ENCODE peak calls at places on chromosome 4, in ten cellular contexts. One of them, this sample, is unnamed.
A peak's percentile ranks its signal among the peaks of the same experiment; 100 is the strongest.

GRCh38 chr4:139593091-139593564 is 37.1 kb upstream of the SETD7 start:
- DNase-seq in gastrocnemius medialis: no peak
- DNase-seq in PC-3: no peak
- DNase-seq in AG10803: peak; percentile 75
- DNase-seq in left ventricle myocardium inferior: no peak
- DNase-seq in AG09309: no peak
- DNase-seq in stimulated activated CD8-positive, alpha-beta memory T cell treated with anti-CD3 and anti-CD28 coated beads, Interleukin-7, amount 100 ng/mL, for 48 hours: no peak
- DNase-seq in AG20443: peak; percentile 82
- DNase-seq in OCI-M1: peak; percentile 33
- DNase-seq in stimulated activated CD4-positive, alpha-beta T cell treated with anti-CD3 and anti-CD28 coated beads, Interleukin-2, amount 100 ng/mL, for 48 hours: no peak
- DNase-seq in this sample: peak; percentile 60

GRCh38 chr4:16931336-16931735 is 32.9 kb upstream of the LDB2 start:
- DNase-seq in stimulated activated CD8-positive, alpha-beta memory T cell treated with anti-CD3 and anti-CD28 coated beads, Interleukin-7, amount 100 ng/mL, for 48 hours: no peak
- DNase-seq in AG10803: no peak
- DNase-seq in OCI-M1: no peak
- DNase-seq in PC-3: no peak
- DNase-seq in AG09309: no peak
- DNase-seq in left ventricle myocardium inferior: no peak
- DNase-seq in AG20443: no peak
- DNase-seq in gastrocnemius medialis: no peak
- DNase-seq in stimulated activated CD4-positive, alpha-beta T cell treated with anti-CD3 and anti-CD28 coated beads, Interleukin-2, amount 100 ng/mL, for 48 hours: no peak
- DNase-seq in this sample: no peak

GRCh38 chr4:24840826-24841587 is 45.6 kb downstream of the SOD3 start:
- DNase-seq in AG20443: no peak
- DNase-seq in AG10803: no peak
- DNase-seq in left ventricle myocardium inferior: no peak
- DNase-seq in stimulated activated CD8-positive, alpha-beta memory T cell treated with anti-CD3 and anti-CD28 coated beads, Interleukin-7, amount 100 ng/mL, for 48 hours: no peak
- DNase-seq in OCI-M1: no peak
- DNase-seq in stimulated activated CD4-positive, alpha-beta T cell treated with anti-CD3 and anti-CD28 coated beads, Interleukin-2, amount 100 ng/mL, for 48 hours: no peak
- DNase-seq in AG09309: no peak
- DNase-seq in PC-3: peak; percentile 83
- DNase-seq in gastrocnemius medialis: no peak
- DNase-seq in this sample: no peak

GRCh38 chr4:73308286-73308685 is 49.7 kb upstream of the ANKRD17 start:
- DNase-seq in PC-3: peak; percentile 53
- DNase-seq in AG20443: peak; percentile 14
- DNase-seq in left ventricle myocardium inferior: no peak
- DNase-seq in OCI-M1: peak; percentile 85
- DNase-seq in AG10803: peak; percentile 25
- DNase-seq in AG09309: no peak
- DNase-seq in gastrocnemius medialis: no peak
- DNase-seq in stimulated activated CD4-positive, alpha-beta T cell treated with anti-CD3 and anti-CD28 coated beads, Interleukin-2, amount 100 ng/mL, for 48 hours: no peak
- DNase-seq in stimulated activated CD8-positive, alpha-beta memory T cell treated with anti-CD3 and anti-CD28 coated beads, Interleukin-7, amount 100 ng/mL, for 48 hours: no peak
- DNase-seq in this sample: no peak

GRCh38 chr4:54897590-54897989 is 227.8 kb downstream of the KDR start:
- DNase-seq in PC-3: peak; percentile 28
- DNase-seq in AG10803: peak; percentile 69
- DNase-seq in AG09309: no peak
- DNase-seq in gastrocnemius medialis: no peak
- DNase-seq in AG20443: no peak
- DNase-seq in stimulated activated CD4-positive, alpha-beta T cell treated with anti-CD3 and anti-CD28 coated beads, Interleukin-2, amount 100 ng/mL, for 48 hours: no peak
- DNase-seq in OCI-M1: no peak
- DNase-seq in left ventricle myocardium inferior: no peak
- DNase-seq in stimulated activated CD8-positive, alpha-beta memory T cell treated with anti-CD3 and anti-CD28 coated beads, Interleukin-7, amount 100 ng/mL, for 48 hours: no peak
- DNase-seq in this sample: peak; percentile 60

GRCh38 chr4:24547979-24548378 is 36.4 kb downstream of the DHX15 start:
- DNase-seq in gastrocnemius medialis: no peak
- DNase-seq in AG20443: no peak
- DNase-seq in stimulated activated CD4-positive, alpha-beta T cell treated with anti-CD3 and anti-CD28 coated beads, Interleukin-2, amount 100 ng/mL, for 48 hours: no peak
- DNase-seq in PC-3: no peak
- DNase-seq in left ventricle myocardium inferior: no peak
- DNase-seq in OCI-M1: no peak
- DNase-seq in AG10803: no peak
- DNase-seq in AG09309: no peak
- DNase-seq in stimulated activated CD8-positive, alpha-beta memory T cell treated with anti-CD3 and anti-CD28 coated beads, Interleukin-7, amount 100 ng/mL, for 48 hours: no peak
- DNase-seq in this sample: no peak

GRCh38 chr4:19739101-19739651 is 512.5 kb upstream of the SLIT2 start:
- DNase-seq in left ventricle myocardium inferior: no peak
- DNase-seq in stimulated activated CD4-positive, alpha-beta T cell treated with anti-CD3 and anti-CD28 coated beads, Interleukin-2, amount 100 ng/mL, for 48 hours: no peak
- DNase-seq in PC-3: peak; percentile 84
- DNase-seq in gastrocnemius medialis: no peak
- DNase-seq in OCI-M1: peak; percentile 5
- DNase-seq in AG10803: peak; percentile 78
- DNase-seq in stimulated activated CD8-positive, alpha-beta memory T cell treated with anti-CD3 and anti-CD28 coated beads, Interleukin-7, amount 100 ng/mL, for 48 hours: no peak
- DNase-seq in AG20443: peak; percentile 53
- DNase-seq in AG09309: peak; percentile 47
- DNase-seq in this sample: peak; percentile 64

GRCh38 chr4:133938061-133938460 is 263.5 kb downstream of the PABPC4L start:
- DNase-seq in OCI-M1: no peak
- DNase-seq in left ventricle myocardium inferior: no peak
- DNase-seq in AG10803: no peak
- DNase-seq in stimulated activated CD8-positive, alpha-beta memory T cell treated with anti-CD3 and anti-CD28 coated beads, Interleukin-7, amount 100 ng/mL, for 48 hours: no peak
- DNase-seq in gastrocnemius medialis: no peak
- DNase-seq in AG20443: no peak
- DNase-seq in AG09309: no peak
- DNase-seq in PC-3: no peak
- DNase-seq in stimulated activated CD4-positive, alpha-beta T cell treated with anti-CD3 and anti-CD28 coated beads, Interleukin-2, amount 100 ng/mL, for 48 hours: no peak
- DNase-seq in this sample: no peak

GRCh38 chr4:47824844-47825243 is 13.0 kb downstream of the CORIN start:
- DNase-seq in OCI-M1: no peak
- DNase-seq in AG09309: no peak
- DNase-seq in stimulated activated CD8-positive, alpha-beta memory T cell treated with anti-CD3 and anti-CD28 coated beads, Interleukin-7, amount 100 ng/mL, for 48 hours: no peak
- DNase-seq in gastrocnemius medialis: no peak
- DNase-seq in AG10803: no peak
- DNase-seq in PC-3: no peak
- DNase-seq in left ventricle myocardium inferior: peak; percentile 57
- DNase-seq in stimulated activated CD4-positive, alpha-beta T cell treated with anti-CD3 and anti-CD28 coated beads, Interleukin-2, amount 100 ng/mL, for 48 hours: no peak
- DNase-seq in AG20443: no peak
- DNase-seq in this sample: no peak

GRCh38 chr4:13968723-13969122 is 341.2 kb upstream of the BOD1L1 start:
- DNase-seq in PC-3: peak; percentile 77
- DNase-seq in AG20443: no peak
- DNase-seq in AG10803: peak; percentile 48
- DNase-seq in left ventricle myocardium inferior: no peak
- DNase-seq in stimulated activated CD8-positive, alpha-beta memory T cell treated with anti-CD3 and anti-CD28 coated beads, Interleukin-7, amount 100 ng/mL, for 48 hours: no peak
- DNase-seq in gastrocnemius medialis: no peak
- DNase-seq in stimulated activated CD4-positive, alpha-beta T cell treated with anti-CD3 and anti-CD28 coated beads, Interleukin-2, amount 100 ng/mL, for 48 hours: no peak
- DNase-seq in OCI-M1: no peak
- DNase-seq in AG09309: no peak
- DNase-seq in this sample: peak; percentile 22

GRCh38 chr4:48490012-48490679 is at the start of gene ZAR1:
- DNase-seq in stimulated activated CD4-positive, alpha-beta T cell treated with anti-CD3 and anti-CD28 coated beads, Interleukin-2, amount 100 ng/mL, for 48 hours: no peak
- DNase-seq in stimulated activated CD8-positive, alpha-beta memory T cell treated with anti-CD3 and anti-CD28 coated beads, Interleukin-7, amount 100 ng/mL, for 48 hours: no peak
- DNase-seq in PC-3: no peak
- DNase-seq in AG10803: no peak
- DNase-seq in gastrocnemius medialis: no peak
- DNase-seq in AG20443: peak; percentile 37
- DNase-seq in AG09309: no peak
- DNase-seq in OCI-M1: no peak
- DNase-seq in left ventricle myocardium inferior: no peak
- DNase-seq in this sample: no peak

GRCh38 chr4:109979932-109980717 is 67.4 kb downstream of the EGF start:
- DNase-seq in AG20443: peak; percentile 47
- DNase-seq in stimulated activated CD4-positive, alpha-beta T cell treated with anti-CD3 and anti-CD28 coated beads, Interleukin-2, amount 100 ng/mL, for 48 hours: no peak
- DNase-seq in stimulated activated CD8-positive, alpha-beta memory T cell treated with anti-CD3 and anti-CD28 coated beads, Interleukin-7, amount 100 ng/mL, for 48 hours: no peak
- DNase-seq in OCI-M1: no peak
- DNase-seq in PC-3: peak; percentile 76
- DNase-seq in AG10803: peak; percentile 71
- DNase-seq in left ventricle myocardium inferior: no peak
- DNase-seq in gastrocnemius medialis: no peak
- DNase-seq in AG09309: peak; percentile 42
- DNase-seq in this sample: peak; percentile 60

GRCh38 chr4:108051343-108051742 is 61.7 kb downstream of the HADH start:
- DNase-seq in gastrocnemius medialis: no peak
- DNase-seq in left ventricle myocardium inferior: no peak
- DNase-seq in stimulated activated CD8-positive, alpha-beta memory T cell treated with anti-CD3 and anti-CD28 coated beads, Interleukin-7, amount 100 ng/mL, for 48 hours: no peak
- DNase-seq in PC-3: no peak
- DNase-seq in AG09309: no peak
- DNase-seq in AG20443: no peak
- DNase-seq in AG10803: no peak
- DNase-seq in OCI-M1: no peak
- DNase-seq in stimulated activated CD4-positive, alpha-beta T cell treated with anti-CD3 and anti-CD28 coated beads, Interleukin-2, amount 100 ng/mL, for 48 hours: no peak
- DNase-seq in this sample: no peak

GRCh38 chr4:21882050-21882839 is 66.3 kb downstream of the KCNIP4 start:
- DNase-seq in AG10803: no peak
- DNase-seq in stimulated activated CD8-positive, alpha-beta memory T cell treated with anti-CD3 and anti-CD28 coated beads, Interleukin-7, amount 100 ng/mL, for 48 hours: no peak
- DNase-seq in left ventricle myocardium inferior: no peak
- DNase-seq in AG20443: no peak
- DNase-seq in AG09309: no peak
- DNase-seq in OCI-M1: no peak
- DNase-seq in stimulated activated CD4-positive, alpha-beta T cell treated with anti-CD3 and anti-CD28 coated beads, Interleukin-2, amount 100 ng/mL, for 48 hours: no peak
- DNase-seq in gastrocnemius medialis: no peak
- DNase-seq in PC-3: peak; percentile 48
- DNase-seq in this sample: no peak

GRCh38 chr4:55445921-55446577 is 50.3 kb downstream of the TMEM165 start:
- DNase-seq in stimulated activated CD8-positive, alpha-beta memory T cell treated with anti-CD3 and anti-CD28 coated beads, Interleukin-7, amount 100 ng/mL, for 48 hours: no peak
- DNase-seq in AG20443: peak; percentile 52
- DNase-seq in AG09309: peak; percentile 66
- DNase-seq in gastrocnemius medialis: no peak
- DNase-seq in AG10803: peak; percentile 89
- DNase-seq in left ventricle myocardium inferior: no peak
- DNase-seq in OCI-M1: no peak
- DNase-seq in stimulated activated CD4-positive, alpha-beta T cell treated with anti-CD3 and anti-CD28 coated beads, Interleukin-2, amount 100 ng/mL, for 48 hours: no peak
- DNase-seq in PC-3: peak; percentile 43
- DNase-seq in this sample: peak; percentile 77

GRCh38 chr4:151604238-151604637 is 156.6 kb downstream of the GATB start:
- DNase-seq in AG20443: peak; percentile 52
- DNase-seq in AG10803: peak; percentile 36
- DNase-seq in OCI-M1: peak; percentile 37
- DNase-seq in PC-3: peak; percentile 36
- DNase-seq in gastrocnemius medialis: no peak
- DNase-seq in stimulated activated CD4-positive, alpha-beta T cell treated with anti-CD3 and anti-CD28 coated beads, Interleukin-2, amount 100 ng/mL, for 48 hours: no peak
- DNase-seq in left ventricle myocardium inferior: no peak
- DNase-seq in AG09309: no peak
- DNase-seq in stimulated activated CD8-positive, alpha-beta memory T cell treated with anti-CD3 and anti-CD28 coated beads, Interleukin-7, amount 100 ng/mL, for 48 hours: no peak
- DNase-seq in this sample: no peak

GRCh38 chr4:6354626-6355025 is 85.0 kb downstream of the WFS1 start:
- DNase-seq in AG10803: no peak
- DNase-seq in stimulated activated CD4-positive, alpha-beta T cell treated with anti-CD3 and anti-CD28 coated beads, Interleukin-2, amount 100 ng/mL, for 48 hours: no peak
- DNase-seq in left ventricle myocardium inferior: no peak
- DNase-seq in AG20443: no peak
- DNase-seq in AG09309: no peak
- DNase-seq in gastrocnemius medialis: no peak
- DNase-seq in PC-3: no peak
- DNase-seq in OCI-M1: no peak
- DNase-seq in stimulated activated CD8-positive, alpha-beta memory T cell treated with anti-CD3 and anti-CD28 coated beads, Interleukin-7, amount 100 ng/mL, for 48 hours: no peak
- DNase-seq in this sample: no peak

GRCh38 chr4:101103381-101104142 is 243.8 kb downstream of the PPP3CA start:
- DNase-seq in AG10803: peak; percentile 9
- DNase-seq in AG09309: no peak
- DNase-seq in stimulated activated CD4-positive, alpha-beta T cell treated with anti-CD3 and anti-CD28 coated beads, Interleukin-2, amount 100 ng/mL, for 48 hours: no peak
- DNase-seq in AG20443: no peak
- DNase-seq in PC-3: no peak
- DNase-seq in OCI-M1: peak; percentile 83
- DNase-seq in left ventricle myocardium inferior: no peak
- DNase-seq in stimulated activated CD8-positive, alpha-beta memory T cell treated with anti-CD3 and anti-CD28 coated beads, Interleukin-7, amount 100 ng/mL, for 48 hours: no peak
- DNase-seq in gastrocnemius medialis: no peak
- DNase-seq in this sample: no peak

GRCh38 chr4:124631760-124632159 is 80.8 kb downstream of the ANKRD50 start:
- DNase-seq in stimulated activated CD4-positive, alpha-beta T cell treated with anti-CD3 and anti-CD28 coated beads, Interleukin-2, amount 100 ng/mL, for 48 hours: no peak
- DNase-seq in AG09309: peak; percentile 88
- DNase-seq in AG20443: peak; percentile 76
- DNase-seq in left ventricle myocardium inferior: no peak
- DNase-seq in OCI-M1: peak; percentile 87
- DNase-seq in PC-3: peak; percentile 96
- DNase-seq in stimulated activated CD8-positive, alpha-beta memory T cell treated with anti-CD3 and anti-CD28 coated beads, Interleukin-7, amount 100 ng/mL, for 48 hours: no peak
- DNase-seq in AG10803: peak; percentile 88
- DNase-seq in gastrocnemius medialis: no peak
- DNase-seq in this sample: peak; percentile 74

GRCh38 chr4:172982151-172982590 is 186.4 kb upstream of the GALNT7 start:
- DNase-seq in AG20443: peak; percentile 39
- DNase-seq in AG09309: no peak
- DNase-seq in gastrocnemius medialis: no peak
- DNase-seq in stimulated activated CD8-positive, alpha-beta memory T cell treated with anti-CD3 and anti-CD28 coated beads, Interleukin-7, amount 100 ng/mL, for 48 hours: no peak
- DNase-seq in left ventricle myocardium inferior: no peak
- DNase-seq in PC-3: peak; percentile 92
- DNase-seq in stimulated activated CD4-positive, alpha-beta T cell treated with anti-CD3 and anti-CD28 coated beads, Interleukin-2, amount 100 ng/mL, for 48 hours: no peak
- DNase-seq in OCI-M1: no peak
- DNase-seq in AG10803: peak; percentile 35
- DNase-seq in this sample: peak; percentile 60

GRCh38 chr4:108224628-108225053 is 55.9 kb upstream of the LEF1 start:
- DNase-seq in AG10803: peak; percentile 1
- DNase-seq in left ventricle myocardium inferior: no peak
- DNase-seq in stimulated activated CD8-positive, alpha-beta memory T cell treated with anti-CD3 and anti-CD28 coated beads, Interleukin-7, amount 100 ng/mL, for 48 hours: no peak
- DNase-seq in AG09309: no peak
- DNase-seq in OCI-M1: peak; percentile 89
- DNase-seq in AG20443: no peak
- DNase-seq in gastrocnemius medialis: no peak
- DNase-seq in stimulated activated CD4-positive, alpha-beta T cell treated with anti-CD3 and anti-CD28 coated beads, Interleukin-2, amount 100 ng/mL, for 48 hours: no peak
- DNase-seq in PC-3: no peak
- DNase-seq in this sample: no peak

GRCh38 chr4:151099976-151100417 is 569 bp downstream of the RPS3A start:
- DNase-seq in OCI-M1: peak; percentile 62
- DNase-seq in AG20443: peak; percentile 48
- DNase-seq in left ventricle myocardium inferior: no peak
- DNase-seq in AG10803: peak; percentile 61
- DNase-seq in AG09309: no peak
- DNase-seq in stimulated activated CD4-positive, alpha-beta T cell treated with anti-CD3 and anti-CD28 coated beads, Interleukin-2, amount 100 ng/mL, for 48 hours: no peak
- DNase-seq in stimulated activated CD8-positive, alpha-beta memory T cell treated with anti-CD3 and anti-CD28 coated beads, Interleukin-7, amount 100 ng/mL, for 48 hours: no peak
- DNase-seq in gastrocnemius medialis: peak; percentile 6
- DNase-seq in PC-3: no peak
- DNase-seq in this sample: no peak

GRCh38 chr4:42281324-42282020 is 115.8 kb upstream of the SHISA3 start:
- DNase-seq in left ventricle myocardium inferior: no peak
- DNase-seq in OCI-M1: peak; percentile 33
- DNase-seq in PC-3: no peak
- DNase-seq in stimulated activated CD8-positive, alpha-beta memory T cell treated with anti-CD3 and anti-CD28 coated beads, Interleukin-7, amount 100 ng/mL, for 48 hours: no peak
- DNase-seq in AG20443: no peak
- DNase-seq in stimulated activated CD4-positive, alpha-beta T cell treated with anti-CD3 and anti-CD28 coated beads, Interleukin-2, amount 100 ng/mL, for 48 hours: no peak
- DNase-seq in gastrocnemius medialis: no peak
- DNase-seq in AG10803: no peak
- DNase-seq in AG09309: no peak
- DNase-seq in this sample: no peak

GRCh38 chr4:183349673-183350072 is 27.4 kb upstream of the CLDN24 start:
- DNase-seq in OCI-M1: peak; percentile 31
- DNase-seq in AG09309: peak; percentile 86
- DNase-seq in gastrocnemius medialis: no peak
- DNase-seq in AG10803: peak; percentile 98
- DNase-seq in stimulated activated CD4-positive, alpha-beta T cell treated with anti-CD3 and anti-CD28 coated beads, Interleukin-2, amount 100 ng/mL, for 48 hours: no peak
- DNase-seq in AG20443: peak; percentile 73
- DNase-seq in stimulated activated CD8-positive, alpha-beta memory T cell treated with anti-CD3 and anti-CD28 coated beads, Interleukin-7, amount 100 ng/mL, for 48 hours: no peak
- DNase-seq in left ventricle myocardium inferior: no peak
- DNase-seq in PC-3: peak; percentile 58
- DNase-seq in this sample: no peak

GRCh38 chr4:169064281-169064680 is 54.2 kb upstream of the CBR4 start:
- DNase-seq in OCI-M1: no peak
- DNase-seq in stimulated activated CD4-positive, alpha-beta T cell treated with anti-CD3 and anti-CD28 coated beads, Interleukin-2, amount 100 ng/mL, for 48 hours: no peak
- DNase-seq in AG20443: peak; percentile 35
- DNase-seq in left ventricle myocardium inferior: no peak
- DNase-seq in PC-3: no peak
- DNase-seq in AG09309: no peak
- DNase-seq in AG10803: peak; percentile 87
- DNase-seq in stimulated activated CD8-positive, alpha-beta memory T cell treated with anti-CD3 and anti-CD28 coated beads, Interleukin-7, amount 100 ng/mL, for 48 hours: no peak
- DNase-seq in gastrocnemius medialis: no peak
- DNase-seq in this sample: no peak

GRCh38 chr4:2768921-2769336 is 12.8 kb upstream of the TNIP2 start:
- DNase-seq in left ventricle myocardium inferior: no peak
- DNase-seq in AG09309: no peak
- DNase-seq in AG10803: no peak
- DNase-seq in PC-3: no peak
- DNase-seq in OCI-M1: no peak
- DNase-seq in gastrocnemius medialis: peak; percentile 54
- DNase-seq in stimulated activated CD8-positive, alpha-beta memory T cell treated with anti-CD3 and anti-CD28 coated beads, Interleukin-7, amount 100 ng/mL, for 48 hours: no peak
- DNase-seq in AG20443: peak; percentile 2
- DNase-seq in stimulated activated CD4-positive, alpha-beta T cell treated with anti-CD3 and anti-CD28 coated beads, Interleukin-2, amount 100 ng/mL, for 48 hours: no peak
- DNase-seq in this sample: no peak

GRCh38 chr4:150722908-150723362 is 141.0 kb downstream of the MAB21L2 start:
- DNase-seq in AG20443: no peak
- DNase-seq in AG10803: no peak
- DNase-seq in OCI-M1: no peak
- DNase-seq in stimulated activated CD4-positive, alpha-beta T cell treated with anti-CD3 and anti-CD28 coated beads, Interleukin-2, amount 100 ng/mL, for 48 hours: no peak
- DNase-seq in gastrocnemius medialis: peak; percentile 60
- DNase-seq in AG09309: no peak
- DNase-seq in PC-3: peak; percentile 2
- DNase-seq in left ventricle myocardium inferior: peak; percentile 88
- DNase-seq in stimulated activated CD8-positive, alpha-beta memory T cell treated with anti-CD3 and anti-CD28 coated beads, Interleukin-7, amount 100 ng/mL, for 48 hours: no peak
- DNase-seq in this sample: no peak

GRCh38 chr4:48970471-48970921 is 15.6 kb upstream of the CWH43 start:
- DNase-seq in PC-3: peak; percentile 80
- DNase-seq in stimulated activated CD4-positive, alpha-beta T cell treated with anti-CD3 and anti-CD28 coated beads, Interleukin-2, amount 100 ng/mL, for 48 hours: no peak
- DNase-seq in stimulated activated CD8-positive, alpha-beta memory T cell treated with anti-CD3 and anti-CD28 coated beads, Interleukin-7, amount 100 ng/mL, for 48 hours: no peak
- DNase-seq in left ventricle myocardium inferior: no peak
- DNase-seq in AG10803: peak; percentile 91
- DNase-seq in OCI-M1: peak; percentile 50
- DNase-seq in gastrocnemius medialis: no peak
- DNase-seq in AG20443: peak; percentile 60
- DNase-seq in AG09309: peak; percentile 80
- DNase-seq in this sample: peak; percentile 82